ENCODE peak calls at places on chromosome 1, in ten cellular contexts. One of them, this sample, is unnamed.
A peak's percentile ranks its signal among the peaks of the same experiment; 100 is the strongest.

GRCh38 chr1:162022626-162023025 is 1.0 kb downstream of the OLFML2B start:
- DNase-seq in HFFc6: no peak
- DNase-seq in progenitor cell of endocrine pancreas: no peak
- DNase-seq in psoas muscle: no peak
- DNase-seq in Calu3: no peak
- DNase-seq in fibroblast of lung: no peak
- DNase-seq in cardiac muscle cell: no peak
- DNase-seq in osteoblast: peak; percentile 31
- DNase-seq in suprapubic skin: no peak
- DNase-seq in CD8-positive, alpha-beta T cell: no peak
- DNase-seq in this sample: no peak

GRCh38 chr1:226948996-226949395 is 8.9 kb downstream of the COQ8A start:
- DNase-seq in HFFc6: no peak
- DNase-seq in progenitor cell of endocrine pancreas: no peak
- DNase-seq in psoas muscle: no peak
- DNase-seq in Calu3: no peak
- DNase-seq in fibroblast of lung: no peak
- DNase-seq in cardiac muscle cell: no peak
- DNase-seq in osteoblast: no peak
- DNase-seq in suprapubic skin: no peak
- DNase-seq in CD8-positive, alpha-beta T cell: no peak
- DNase-seq in this sample: no peak

GRCh38 chr1:164977561-164977960 is 379.0 kb downstream of the LMX1A start:
- DNase-seq in HFFc6: no peak
- DNase-seq in progenitor cell of endocrine pancreas: no peak
- DNase-seq in psoas muscle: no peak
- DNase-seq in Calu3: no peak
- DNase-seq in fibroblast of lung: no peak
- DNase-seq in cardiac muscle cell: no peak
- DNase-seq in osteoblast: no peak
- DNase-seq in suprapubic skin: no peak
- DNase-seq in CD8-positive, alpha-beta T cell: no peak
- DNase-seq in this sample: no peak

GRCh38 chr1:145425436-145426029 is at the start of gene NBPF20:
- DNase-seq in HFFc6: peak; percentile 39
- DNase-seq in progenitor cell of endocrine pancreas: peak; percentile 84
- DNase-seq in psoas muscle: peak; percentile 77
- DNase-seq in Calu3: peak; percentile 90
- DNase-seq in fibroblast of lung: peak; percentile 59
- DNase-seq in cardiac muscle cell: peak; percentile 93
- DNase-seq in osteoblast: peak; percentile 94
- DNase-seq in suprapubic skin: peak; percentile 76
- DNase-seq in CD8-positive, alpha-beta T cell: peak; percentile 79
- DNase-seq in this sample: no peak

GRCh38 chr1:212161231-212161781 is 123.9 kb upstream of the PPP2R5A start:
- DNase-seq in HFFc6: peak; percentile 84
- DNase-seq in progenitor cell of endocrine pancreas: no peak
- DNase-seq in psoas muscle: no peak
- DNase-seq in Calu3: no peak
- DNase-seq in fibroblast of lung: peak; percentile 61
- DNase-seq in cardiac muscle cell: no peak
- DNase-seq in osteoblast: peak; percentile 92
- DNase-seq in suprapubic skin: no peak
- DNase-seq in CD8-positive, alpha-beta T cell: no peak
- DNase-seq in this sample: no peak

GRCh38 chr1:203522237-203522636 is 28.3 kb downstream of the OPTC start:
- DNase-seq in HFFc6: no peak
- DNase-seq in progenitor cell of endocrine pancreas: no peak
- DNase-seq in psoas muscle: no peak
- DNase-seq in Calu3: no peak
- DNase-seq in fibroblast of lung: no peak
- DNase-seq in cardiac muscle cell: no peak
- DNase-seq in osteoblast: no peak
- DNase-seq in suprapubic skin: no peak
- DNase-seq in CD8-positive, alpha-beta T cell: no peak
- DNase-seq in this sample: no peak

GRCh38 chr1:22122273-22123070 is 20.4 kb downstream of the WNT4 start:
- DNase-seq in HFFc6: no peak
- DNase-seq in progenitor cell of endocrine pancreas: no peak
- DNase-seq in psoas muscle: no peak
- DNase-seq in Calu3: no peak
- DNase-seq in fibroblast of lung: no peak
- DNase-seq in cardiac muscle cell: no peak
- DNase-seq in osteoblast: peak; percentile 75
- DNase-seq in suprapubic skin: peak; percentile 7
- DNase-seq in CD8-positive, alpha-beta T cell: no peak
- DNase-seq in this sample: no peak

GRCh38 chr1:21933397-21934248 is 3.5 kb downstream of the HSPG2 start:
- DNase-seq in HFFc6: no peak
- DNase-seq in progenitor cell of endocrine pancreas: no peak
- DNase-seq in psoas muscle: peak; percentile 76
- DNase-seq in Calu3: peak; percentile 73
- DNase-seq in fibroblast of lung: no peak
- DNase-seq in cardiac muscle cell: no peak
- DNase-seq in osteoblast: no peak
- DNase-seq in suprapubic skin: no peak
- DNase-seq in CD8-positive, alpha-beta T cell: no peak
- DNase-seq in this sample: no peak

GRCh38 chr1:93964777-93965200 is 55.6 kb upstream of the GCLM start:
- DNase-seq in HFFc6: no peak
- DNase-seq in progenitor cell of endocrine pancreas: no peak
- DNase-seq in psoas muscle: no peak
- DNase-seq in Calu3: peak; percentile 49
- DNase-seq in fibroblast of lung: peak; percentile 7
- DNase-seq in cardiac muscle cell: no peak
- DNase-seq in osteoblast: no peak
- DNase-seq in suprapubic skin: no peak
- DNase-seq in CD8-positive, alpha-beta T cell: no peak
- DNase-seq in this sample: no peak

GRCh38 chr1:248597589-248597988 is at the start of gene OR2T10:
- DNase-seq in HFFc6: no peak
- DNase-seq in progenitor cell of endocrine pancreas: no peak
- DNase-seq in psoas muscle: no peak
- DNase-seq in Calu3: no peak
- DNase-seq in fibroblast of lung: no peak
- DNase-seq in cardiac muscle cell: no peak
- DNase-seq in osteoblast: no peak
- DNase-seq in suprapubic skin: no peak
- DNase-seq in CD8-positive, alpha-beta T cell: no peak
- DNase-seq in this sample: no peak

GRCh38 chr1:246450485-246451251 is 56.4 kb downstream of the SMYD3 start:
- DNase-seq in HFFc6: peak; percentile 7
- DNase-seq in progenitor cell of endocrine pancreas: no peak
- DNase-seq in psoas muscle: no peak
- DNase-seq in Calu3: no peak
- DNase-seq in fibroblast of lung: peak; percentile 54
- DNase-seq in cardiac muscle cell: peak; percentile 26
- DNase-seq in osteoblast: peak; percentile 34
- DNase-seq in suprapubic skin: no peak
- DNase-seq in CD8-positive, alpha-beta T cell: no peak
- DNase-seq in this sample: no peak

GRCh38 chr1:232306269-232306911 is 323.5 kb downstream of the SIPA1L2 start:
- DNase-seq in HFFc6: no peak
- DNase-seq in progenitor cell of endocrine pancreas: no peak
- DNase-seq in psoas muscle: peak; percentile 47
- DNase-seq in Calu3: no peak
- DNase-seq in fibroblast of lung: no peak
- DNase-seq in cardiac muscle cell: peak; percentile 21
- DNase-seq in osteoblast: no peak
- DNase-seq in suprapubic skin: no peak
- DNase-seq in CD8-positive, alpha-beta T cell: no peak
- DNase-seq in this sample: no peak
- TF ChIP-seq CTCF in HFFc6: no peak
- TF ChIP-seq CTCF in progenitor cell of endocrine pancreas: peak; percentile 13
- TF ChIP-seq CTCF in psoas muscle: peak; percentile 44
- TF ChIP-seq CTCF in Calu3: no peak
- TF ChIP-seq CTCF in fibroblast of lung: no peak
- TF ChIP-seq CTCF in cardiac muscle cell: peak; percentile 39
- TF ChIP-seq CTCF in osteoblast: peak; percentile 36
- TF ChIP-seq CTCF in suprapubic skin: no peak
- TF ChIP-seq CTCF in CD8-positive, alpha-beta T cell: no peak
- TF ChIP-seq CTCF in this sample: no peak

GRCh38 chr1:71339238-71339637 is 258.4 kb upstream of the ZRANB2 start:
- DNase-seq in HFFc6: no peak
- DNase-seq in progenitor cell of endocrine pancreas: no peak
- DNase-seq in psoas muscle: no peak
- DNase-seq in Calu3: no peak
- DNase-seq in fibroblast of lung: no peak
- DNase-seq in cardiac muscle cell: no peak
- DNase-seq in osteoblast: no peak
- DNase-seq in suprapubic skin: no peak
- DNase-seq in CD8-positive, alpha-beta T cell: no peak
- DNase-seq in this sample: no peak

GRCh38 chr1:71345491-71345890 is 264.7 kb upstream of the ZRANB2 start:
- DNase-seq in HFFc6: no peak
- DNase-seq in progenitor cell of endocrine pancreas: no peak
- DNase-seq in psoas muscle: no peak
- DNase-seq in Calu3: no peak
- DNase-seq in fibroblast of lung: no peak
- DNase-seq in cardiac muscle cell: no peak
- DNase-seq in osteoblast: no peak
- DNase-seq in suprapubic skin: no peak
- DNase-seq in CD8-positive, alpha-beta T cell: no peak
- DNase-seq in this sample: no peak

DNA sequence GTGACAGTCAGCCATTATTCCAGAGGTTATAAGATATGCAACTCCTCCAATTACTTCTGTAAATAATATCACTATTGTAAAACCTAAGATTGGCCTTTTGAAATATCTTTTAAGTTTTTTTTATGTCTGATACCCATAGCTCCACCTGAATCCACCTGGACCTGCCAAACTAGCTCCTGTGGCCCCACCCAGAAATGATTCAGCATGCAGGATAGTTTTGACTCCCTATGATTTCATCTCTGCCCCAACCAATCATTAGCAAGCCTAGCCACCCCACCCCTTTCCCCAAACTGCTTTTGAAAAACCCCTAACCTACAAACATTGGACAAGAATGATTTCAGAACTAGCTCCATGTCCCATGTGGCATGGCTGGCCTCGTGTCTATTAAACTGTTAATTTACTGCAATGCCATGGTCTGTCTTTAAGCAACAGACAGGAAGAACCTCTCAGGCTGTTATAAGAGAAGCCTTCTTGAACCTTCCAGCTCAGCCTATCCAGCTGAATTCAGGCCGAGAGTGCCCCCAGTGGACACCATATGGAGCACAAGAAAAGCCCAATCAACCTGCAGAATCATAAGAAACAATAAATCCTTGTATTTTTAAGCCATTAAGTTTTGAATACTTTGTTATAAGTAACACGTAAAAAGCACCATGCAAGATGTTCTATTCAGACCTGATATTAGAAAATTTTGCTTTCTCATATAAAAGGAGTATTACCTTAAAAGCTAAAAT is 263.0 kb upstream of the ZRANB2 start:
- DNase-seq in HFFc6: no peak
- DNase-seq in progenitor cell of endocrine pancreas: no peak
- DNase-seq in psoas muscle: no peak
- DNase-seq in Calu3: no peak
- DNase-seq in fibroblast of lung: no peak
- DNase-seq in cardiac muscle cell: no peak
- DNase-seq in osteoblast: no peak
- DNase-seq in suprapubic skin: no peak
- DNase-seq in CD8-positive, alpha-beta T cell: no peak
- DNase-seq in this sample: no peak
- TF ChIP-seq CTCF in HFFc6: peak; percentile 38
- TF ChIP-seq CTCF in progenitor cell of endocrine pancreas: peak; percentile 18
- TF ChIP-seq CTCF in psoas muscle: no peak
- TF ChIP-seq CTCF in Calu3: no peak
- TF ChIP-seq CTCF in fibroblast of lung: no peak
- TF ChIP-seq CTCF in cardiac muscle cell: no peak
- TF ChIP-seq CTCF in osteoblast: no peak
- TF ChIP-seq CTCF in suprapubic skin: no peak
- TF ChIP-seq CTCF in CD8-positive, alpha-beta T cell: no peak
- TF ChIP-seq CTCF in this sample: no peak

DNA sequence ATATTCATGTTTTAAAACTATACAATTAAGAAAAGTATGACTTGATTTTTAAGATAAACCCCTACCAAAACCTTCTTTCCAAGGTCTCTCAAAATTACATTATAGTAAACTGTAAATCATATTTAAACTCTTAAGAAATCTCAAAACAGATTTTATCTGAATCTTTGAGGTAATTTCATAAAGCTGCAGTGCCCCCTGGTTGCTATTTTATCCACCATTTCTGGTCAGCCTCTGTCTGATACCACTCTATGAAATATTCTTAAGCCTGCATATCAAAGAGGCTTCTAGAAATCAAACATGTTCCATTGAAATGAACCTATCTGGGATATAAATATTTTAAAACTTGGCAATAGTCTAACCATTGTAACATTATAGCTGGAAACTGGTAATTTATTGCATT is 317.3 kb downstream of the COL11A1 start:
- DNase-seq in HFFc6: peak; percentile 4
- DNase-seq in progenitor cell of endocrine pancreas: no peak
- DNase-seq in psoas muscle: no peak
- DNase-seq in Calu3: no peak
- DNase-seq in fibroblast of lung: peak; percentile 4
- DNase-seq in cardiac muscle cell: no peak
- DNase-seq in osteoblast: no peak
- DNase-seq in suprapubic skin: no peak
- DNase-seq in CD8-positive, alpha-beta T cell: no peak
- DNase-seq in this sample: no peak
- TF ChIP-seq CTCF in HFFc6: peak; percentile 75
- TF ChIP-seq CTCF in progenitor cell of endocrine pancreas: no peak
- TF ChIP-seq CTCF in psoas muscle: no peak
- TF ChIP-seq CTCF in Calu3: no peak
- TF ChIP-seq CTCF in fibroblast of lung: no peak
- TF ChIP-seq CTCF in cardiac muscle cell: peak; percentile 19
- TF ChIP-seq CTCF in osteoblast: peak; percentile 36
- TF ChIP-seq CTCF in suprapubic skin: no peak
- TF ChIP-seq CTCF in CD8-positive, alpha-beta T cell: no peak
- TF ChIP-seq CTCF in this sample: no peak

DNA sequence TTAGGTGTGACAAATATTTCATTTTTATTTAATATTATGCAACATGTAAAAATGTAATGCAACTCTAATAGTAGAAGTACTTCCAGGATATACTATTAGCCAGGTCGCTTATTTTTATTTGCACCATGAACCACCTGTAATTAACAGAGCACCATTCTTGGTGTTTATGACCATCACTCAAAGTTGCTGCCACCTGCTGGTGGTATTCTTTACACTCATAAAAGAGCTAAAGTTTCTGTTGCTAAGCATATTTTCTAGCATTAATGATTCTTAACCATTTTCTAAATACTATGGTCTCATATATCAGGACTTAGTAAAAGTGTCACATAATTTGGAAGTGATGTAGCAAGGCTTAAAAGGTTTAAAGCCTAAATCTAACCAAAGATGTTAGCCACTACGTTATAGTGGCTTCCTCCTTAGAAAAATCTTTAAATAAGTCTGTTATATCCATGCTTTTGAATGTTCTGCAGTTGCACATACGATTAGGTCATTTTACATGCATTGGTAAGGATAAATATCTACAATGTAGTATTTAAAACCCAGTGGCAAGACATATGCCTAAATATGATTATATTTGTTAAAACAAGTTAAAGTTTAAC is 244.5 kb downstream of the NEGR1 start:
- DNase-seq in HFFc6: peak; percentile 11
- DNase-seq in progenitor cell of endocrine pancreas: no peak
- DNase-seq in psoas muscle: no peak
- DNase-seq in Calu3: peak; percentile 57
- DNase-seq in fibroblast of lung: peak; percentile 62
- DNase-seq in cardiac muscle cell: peak; percentile 75
- DNase-seq in osteoblast: peak; percentile 9
- DNase-seq in suprapubic skin: no peak
- DNase-seq in CD8-positive, alpha-beta T cell: no peak
- DNase-seq in this sample: no peak
- TF ChIP-seq CTCF in HFFc6: peak; percentile 90
- TF ChIP-seq CTCF in progenitor cell of endocrine pancreas: peak; percentile 81
- TF ChIP-seq CTCF in psoas muscle: no peak
- TF ChIP-seq CTCF in Calu3: peak; percentile 48
- TF ChIP-seq CTCF in fibroblast of lung: peak; percentile 52
- TF ChIP-seq CTCF in cardiac muscle cell: peak; percentile 54
- TF ChIP-seq CTCF in osteoblast: peak; percentile 63
- TF ChIP-seq CTCF in suprapubic skin: peak; percentile 16
- TF ChIP-seq CTCF in CD8-positive, alpha-beta T cell: no peak
- TF ChIP-seq CTCF in this sample: peak; percentile 47

This sample was measured in CD14-positive monocyte.